ENCODE peak calls at places on chromosomes 4 and X, in five cellular contexts. S is GM23338, C is AG09309, F is body of pancreas, P is stomach. H is an unnamed sample.

GRCh38 chrX:26295425-26295824 is 79.5 kb downstream of the MAGEB5 start:
- DNase-seq in S (no peak), C (no peak), F (no peak), P (no peak), H (no peak)

GRCh38 chr4:48949518-48950207 is 36.4 kb upstream of the CWH43 start:
- DNase-seq in S (no peak), C (peak), F (no peak), P (no peak), H (peak)

GRCh38 chrX:77519765-77520164 is 72.6 kb downstream of the FGF16 start:
- DNase-seq in S (no peak), C (no peak), F (no peak), P (no peak), H (no peak)

GRCh38 chr4:15348236-15348635 is 79.6 kb upstream of the C1QTNF7 start:
- DNase-seq in S (no peak), C (no peak), F (no peak), P (no peak), H (peak)

GRCh38 chr4:125433453-125433852 is 118.7 kb downstream of the FAT4 start:
- DNase-seq in S (no peak), C (peak), F (no peak), P (no peak), H (peak)

GRCh38 chr4:103429283-103429682 is 231.1 kb upstream of the CENPE start:
- DNase-seq in S (peak), C (no peak), F (no peak), P (no peak), H (no peak)

GRCh38 chrX:29826651-29827206 is 388.6 kb upstream of the MAGEB2 start:
- DNase-seq in S (no peak), C (no peak), F (no peak), P (no peak), H (no peak)

GRCh38 chrX:37291924-37292323 is 57.2 kb upstream of the PRRG1 start:
- DNase-seq in S (no peak), C (no peak), F (no peak), P (no peak), H (no peak)

GRCh38 chr4:6824071-6824470 is 41.5 kb downstream of the KIAA0232 start:
- DNase-seq in S (no peak), C (no peak), F (no peak), P (no peak), H (peak)

GRCh38 chr4:88755454-88755853 is 57.8 kb upstream of the NAP1L5 start:
- DNase-seq in S (no peak), C (no peak), F (no peak), P (no peak), H (no peak)

GRCh38 chrX:132743086-132743485 is 215.3 kb downstream of the HS6ST2 start:
- DNase-seq in S (peak), C (no peak), F (no peak), P (no peak), H (no peak)

GRCh38 chr4:158786155-158786581 is 17.3 kb downstream of the FNIP2 start:
- DNase-seq in S (no peak), C (no peak), F (no peak), P (no peak), H (no peak)

GRCh38 chrX:138986235-138986634 is 274.7 kb upstream of the FGF13 start:
- DNase-seq in S (no peak), C (no peak), F (no peak), P (no peak), H (no peak)

GRCh38 chr4:10104211-10104990 is 12.2 kb downstream of the WDR1 start:
- DNase-seq in S (no peak), C (no peak), F (no peak), P (no peak), H (no peak)

GRCh38 chr4:38164346-38164745 is 204.1 kb downstream of the PTTG2 start:
- DNase-seq in S (no peak), C (no peak), F (no peak), P (no peak), H (no peak)

GRCh38 chr4:55947254-55947882 is 1.4 kb upstream of the CEP135 start:
- DNase-seq in S (no peak), C (no peak), F (no peak), P (no peak), H (peak)

GRCh38 chr4:102687373-102687981 is 73.3 kb downstream of the MANBA start:
- DNase-seq in S (no peak), C (no peak), F (no peak), P (no peak), H (no peak)

GRCh38 chr4:2637956-2638552 is 101.6 kb downstream of the FAM193A start:
- DNase-seq in S (no peak), C (no peak), F (no peak), P (peak), H (no peak)

GRCh38 chrX:39052751-39053150 is 251.5 kb downstream of the MID1IP1 start:
- DNase-seq in S (no peak), C (no peak), F (no peak), P (no peak), H (no peak)

GRCh38 chr4:153486281-153487151 is 20.4 kb downstream of the TMEM131L start:
- DNase-seq in S (peak), C (peak), F (peak), P (peak), H (peak)

GRCh38 chrX:20437678-20438077 is 171.0 kb upstream of the RPS6KA3 start:
- DNase-seq in S (no peak), C (no peak), F (no peak), P (no peak), H (no peak)

GRCh38 chr4:37928421-37928820 is 31.8 kb upstream of the PTTG2 start:
- DNase-seq in S (no peak), C (no peak), F (no peak), P (no peak), H (no peak)

GRCh38 chr4:130335417-130336194 is 1239.7 kb downstream of the C4orf33 start:
- DNase-seq in S (no peak), C (no peak), F (no peak), P (no peak), H (no peak)

GRCh38 chr4:151228196-151229119 is 48.5 kb upstream of the PRSS48 start:
- DNase-seq in S (no peak), C (no peak), F (no peak), P (no peak), H (no peak)

GRCh38 chrX:70970482-70970999 is 39.6 kb upstream of the SLC7A3 start:
- DNase-seq in S (peak), C (no peak), F (no peak), P (no peak), H (no peak)

GRCh38 chr4:127479031-127479622 is 153.6 kb upstream of the INTU start:
- DNase-seq in S (peak), C (no peak), F (no peak), P (no peak), H (peak)

GRCh38 chr4:80989921-80990544 is 40.5 kb upstream of the BMP3 start:
- DNase-seq in S (peak), C (peak), F (peak), P (no peak), H (peak)

GRCh38 chr4:144171697-144172096 is 31.2 kb upstream of the GYPA start:
- DNase-seq in S (no peak), C (no peak), F (no peak), P (no peak), H (no peak)

GRCh38 chrX:103488332-103488731 is 31.0 kb downstream of the RAB40A start:
- DNase-seq in S (peak), C (no peak), F (no peak), P (no peak), H (peak)

GRCh38 chr4:187286536-187286935 is 562.9 kb upstream of the FAT1 start:
- DNase-seq in S (no peak), C (no peak), F (no peak), P (no peak), H (peak)

GRCh38 chr4:2370597-2371320 is 47.7 kb downstream of the ZFYVE28 start:
- DNase-seq in S (no peak), C (no peak), F (no peak), P (no peak), H (no peak)

GRCh38 chrX:140440891-140441290 is 64.0 kb downstream of the SOX3 start:
- DNase-seq in S (peak), C (no peak), F (no peak), P (no peak), H (no peak)

GRCh38 chrX:133081990-133082389 is 14.9 kb downstream of the USP26 start:
- DNase-seq in S (no peak), C (no peak), F (no peak), P (no peak), H (no peak)

GRCh38 chr4:28686618-28687017 is 1826.0 kb downstream of the STIM2 start:
- DNase-seq in S (peak), C (no peak), F (peak), P (peak), H (no peak)

GRCh38 chr4:68216501-68216900 is 29.0 kb downstream of the TMPRSS11B start:
- DNase-seq in S (no peak), C (no peak), F (no peak), P (no peak), H (no peak)

DNA sequence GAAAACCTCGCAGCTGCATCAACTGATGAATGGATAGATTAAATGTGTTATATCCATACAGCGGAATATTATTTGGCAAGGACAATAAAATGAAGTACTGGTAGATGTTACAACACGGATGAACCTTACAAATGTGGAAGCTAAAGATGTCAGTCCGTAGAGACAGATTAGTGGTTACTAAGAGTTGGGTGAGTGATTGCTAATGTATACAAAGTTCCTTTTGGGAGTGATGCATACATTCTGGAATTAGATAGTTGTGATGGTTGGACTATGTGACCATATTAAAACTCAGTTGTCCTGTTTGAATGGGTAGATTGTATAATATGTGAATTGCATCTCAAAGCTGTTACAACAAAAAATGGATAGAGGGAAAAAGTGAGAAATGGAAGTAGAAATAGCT is 2.8 kb downstream of the FIP1L1 start:
- DNase-seq in S (no peak), C (no peak), F (no peak), P (no peak), H (no peak)
- H3K4me3 ChIP-seq in S (no peak), C (no peak), F (no peak), P (no peak), H (no peak)

DNA sequence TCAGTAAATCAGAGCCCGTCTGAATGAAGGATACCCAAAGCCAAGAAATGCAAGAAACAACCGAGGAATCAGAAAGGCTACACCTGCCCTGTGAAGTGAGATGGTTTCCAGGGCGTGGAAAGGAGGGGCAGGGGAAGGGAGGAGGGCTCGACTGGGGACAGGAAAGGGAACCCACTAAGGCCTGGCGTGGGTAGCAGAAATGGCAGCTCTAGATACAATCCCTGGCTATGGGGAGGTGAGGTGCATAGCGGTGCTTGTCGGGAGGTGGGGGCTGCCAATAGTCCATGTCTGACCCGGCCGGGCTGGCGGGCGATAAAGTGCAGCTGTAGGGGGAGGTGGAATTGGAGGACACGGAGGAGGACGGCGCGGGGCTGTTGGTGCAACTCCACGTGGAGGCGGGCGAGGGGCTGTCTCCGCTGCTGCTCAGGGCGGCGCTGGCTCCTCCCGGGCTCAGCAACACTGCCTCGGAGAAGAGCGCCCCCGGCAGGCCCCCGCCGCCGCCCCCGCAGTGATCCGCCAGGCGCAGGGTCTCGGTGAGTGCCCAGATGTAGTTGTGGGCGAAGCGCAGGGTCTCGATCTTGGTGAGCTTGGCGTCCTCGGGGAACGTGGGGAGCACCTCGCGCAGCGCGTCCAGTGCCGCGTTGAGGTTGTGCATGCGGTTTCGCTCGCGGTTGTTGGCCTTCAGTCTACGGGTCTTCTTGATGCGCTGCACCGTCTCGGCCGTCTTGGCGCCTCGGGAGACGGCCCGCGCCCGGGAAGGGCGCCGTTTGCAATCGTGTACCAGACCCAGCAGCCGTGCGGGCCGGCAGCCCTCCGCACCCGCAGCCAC is 1.3 kb downstream of the NEUROG2 start:
- DNase-seq in S (peak), C (no peak), F (no peak), P (no peak), H (no peak)
- TF ChIP-seq CTCF in S (peak), C (no peak), F (no peak), P (no peak), H (no peak)

DNA sequence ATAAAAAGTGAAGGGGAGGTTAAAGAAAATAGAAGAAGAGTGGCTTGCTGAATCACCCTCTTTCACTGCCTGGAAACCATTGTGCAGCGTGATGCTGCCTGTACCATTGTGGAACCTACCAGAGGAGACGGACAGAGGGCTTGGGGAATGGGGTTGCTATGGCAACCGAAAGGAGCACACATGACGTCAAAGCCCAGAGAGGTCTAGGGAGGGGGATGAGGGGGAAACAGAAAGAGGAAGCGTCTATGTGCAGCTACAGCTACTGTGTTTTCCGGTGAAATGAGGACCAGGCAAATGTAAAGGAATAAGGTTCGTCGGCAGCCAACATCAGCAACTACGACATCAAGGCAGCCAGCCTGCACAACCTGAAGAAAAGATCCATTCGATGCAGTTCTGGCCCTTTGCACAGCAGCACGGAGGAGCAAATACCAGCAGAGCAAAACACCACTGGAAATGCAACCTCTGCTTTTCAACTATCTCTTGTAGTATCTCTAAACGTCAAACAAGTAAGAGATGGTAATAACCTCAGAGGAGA is at the start of gene MAPK10:
- DNase-seq in S (peak), C (no peak), F (peak), P (peak), H (peak)
- H3K4me3 ChIP-seq in S (peak), C (no peak), F (no peak), P (peak), H (peak)

GRCh38 chrX:135973548-135974278 is at the start of gene MMGT1:
- DNase-seq in S (peak), C (peak), F (peak), P (peak), H (peak)
- TF ChIP-seq CTCF in S (no peak), C (no peak), F (no peak), P (peak), H (no peak)

GRCh38 chrX:129634541-129634940 is 20.2 kb downstream of the APLN start:
- DNase-seq in S (peak), C (no peak), F (no peak), P (no peak), H (no peak)

GRCh38 chrX:129631850-129632249 is 22.9 kb downstream of the APLN start:
- DNase-seq in S (no peak), C (no peak), F (no peak), P (no peak), H (no peak)

GRCh38 chrX:129632443-129632842 is 22.3 kb downstream of the APLN start:
- DNase-seq in S (no peak), C (no peak), F (no peak), P (no peak), H (peak)

GRCh38 chrX:129626026-129626425 is 28.7 kb downstream of the APLN start:
- DNase-seq in S (no peak), C (no peak), F (no peak), P (no peak), H (no peak)

DNA sequence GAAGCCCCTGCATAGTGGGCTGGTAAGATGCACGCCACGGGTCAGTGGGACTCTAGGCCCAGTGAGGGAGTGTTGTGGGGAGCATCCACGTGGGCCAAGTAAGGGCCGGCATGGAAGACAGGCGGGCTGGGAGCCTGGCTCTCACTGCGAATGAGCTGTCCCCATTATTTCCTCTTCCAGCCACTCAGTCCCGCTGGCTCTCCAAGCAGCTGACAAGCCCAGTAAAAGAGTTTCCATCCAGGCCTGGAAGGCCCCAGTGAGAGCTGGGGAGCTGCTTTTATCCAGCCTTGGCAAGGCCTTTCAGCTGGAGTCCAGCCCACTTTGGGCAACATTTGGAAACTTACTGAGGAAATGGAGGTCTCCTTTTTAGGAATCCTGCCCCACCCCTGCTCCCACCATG is 24.9 kb downstream of the APLN start:
- DNase-seq in S (no peak), C (no peak), F (no peak), P (no peak), H (no peak)
- H3K4me3 ChIP-seq in S (no peak), C (no peak), F (no peak), P (no peak), H (no peak)

H was measured in foreskin fibroblast.